ENCODE peak calls at places on chromosome 11, in eight cellular contexts. E, Q, S, H, D, K, L and J are unnamed samples.

GRCh38 chr11:130582994-130583393 is 134.5 kb downstream of the ADAMTS15 start:
- DNase-seq in L (no peak), D (no peak), S (no peak), E (no peak), K (no peak), Q (no peak), H (no peak), J (no peak)

GRCh38 chr11:20027546-20028014 is 132.7 kb downstream of the DBX1 start:
- DNase-seq in Q (no peak), H (no peak), K (no peak), D (no peak), E (no peak), S (no peak), L (peak; percentile 37), J (no peak)

GRCh38 chr11:108959124-108959761 is 294.4 kb downstream of the DDX10 start:
- DNase-seq in L (peak; percentile 45), S (no peak), D (no peak), H (no peak), E (peak; percentile 15), Q (no peak), K (no peak), J (peak; percentile 24)

GRCh38 chr11:35791088-35791958 is 128.7 kb downstream of the TRIM44 start:
- DNase-seq in S (no peak), E (no peak), D (no peak), H (no peak), Q (no peak), K (no peak), L (peak; percentile 43), J (no peak)

GRCh38 chr11:1139441-1140066 is 18.2 kb upstream of the MUC5AC start:
- DNase-seq in D (no peak), E (no peak), K (no peak), Q (no peak), L (peak; percentile 91), H (no peak), S (peak; percentile 20), J (no peak)

GRCh38 chr11:65170058-65170534 is at the start of gene SPDYC:
- DNase-seq in S (no peak), Q (no peak), D (no peak), E (no peak), L (no peak), H (peak; percentile 25), K (peak; percentile 56), J (no peak)

GRCh38 chr11:132024587-132025295 is 654.3 kb downstream of the NTM start:
- DNase-seq in H (no peak), D (no peak), S (peak; percentile 95), Q (no peak), L (peak; percentile 89), E (peak; percentile 83), K (no peak), J (no peak)

GRCh38 chr11:112538529-112538928 is 277.9 kb upstream of the PLET1 start:
- DNase-seq in E (no peak), Q (no peak), L (no peak), S (no peak), H (no peak), K (no peak), D (no peak), J (no peak)

GRCh38 chr11:98107736-98108135 is 913.0 kb upstream of the CNTN5 start:
- DNase-seq in L (no peak), S (no peak), H (no peak), D (no peak), K (no peak), E (no peak), Q (no peak), J (no peak)

GRCh38 chr11:109968299-109968698 is 124.9 kb upstream of the ZC3H12C start:
- DNase-seq in E (no peak), K (no peak), L (no peak), H (no peak), D (no peak), S (no peak), Q (no peak), J (no peak)

GRCh38 chr11:62610403-62610802 is 2.2 kb downstream of the EML3 start:
- DNase-seq in S (no peak), H (no peak), D (no peak), Q (no peak), L (no peak), K (no peak), E (no peak), J (no peak)

GRCh38 chr11:3109921-3110706 is 52.9 kb upstream of the CARS1 start:
- DNase-seq in H (peak; percentile 15), Q (no peak), S (peak; percentile 34), D (peak; percentile 42), L (no peak), E (peak; percentile 60), K (peak; percentile 37), J (no peak)

GRCh38 chr11:68528630-68529029 is 68.1 kb downstream of the PPP6R3 start:
- DNase-seq in S (no peak), H (no peak), E (no peak), K (no peak), Q (no peak), L (no peak), D (peak; percentile 47), J (no peak)

GRCh38 chr11:126083829-126084607 is 21.4 kb upstream of the CDON start:
- DNase-seq in H (no peak), S (no peak), D (no peak), Q (peak; percentile 73), E (no peak), K (no peak), L (no peak), J (no peak)

GRCh38 chr11:44306469-44307244 is 3.3 kb downstream of the ALX4 start:
- DNase-seq in S (no peak), Q (no peak), E (no peak), L (no peak), H (no peak), D (no peak), K (no peak), J (no peak)

GRCh38 chr11:45141171-45141570 is 5.3 kb upstream of the PRDM11 start:
- DNase-seq in D (no peak), S (no peak), Q (no peak), E (no peak), K (no peak), H (no peak), L (no peak), J (no peak)

DNA sequence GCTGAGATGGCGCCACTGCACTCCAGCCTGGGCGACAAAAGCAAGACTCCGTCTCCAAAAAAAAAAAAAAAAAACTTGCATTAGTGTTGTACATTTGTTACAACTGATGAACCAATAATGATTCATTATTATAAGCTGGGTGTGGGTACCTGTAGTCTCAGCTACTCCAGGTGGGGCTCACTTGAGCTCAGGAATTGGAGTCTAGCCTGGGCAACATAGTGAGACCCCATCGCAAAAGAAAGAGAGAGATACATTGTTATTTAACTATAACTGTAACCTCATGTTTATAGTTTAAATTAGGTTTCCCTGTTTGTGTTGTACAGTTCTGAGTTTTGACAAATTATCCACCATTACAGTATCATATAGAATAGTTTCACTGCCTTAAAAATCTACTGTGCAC is 38.6 kb downstream of the KDM2A start:
- DNase-seq in S (no peak), E (no peak), K (no peak), L (no peak), H (no peak), Q (no peak), D (no peak), J (no peak)
- H3K4me2 ChIP-seq in S (no peak overlapping the region), E (no peak overlapping the region), K (no peak overlapping the region), L (no peak overlapping the region), H (no peak overlapping the region), Q (no peak overlapping the region), D (peak overlapping the region; percentile 14), J (no peak overlapping the region)

GRCh38 chr11:28559497-28559896 is 451.3 kb downstream of the METTL15 start:
- DNase-seq in S (no peak), Q (peak; percentile 5), D (no peak), K (no peak), E (no peak), L (peak; percentile 83), H (no peak), J (no peak)
- H3K4me2 ChIP-seq in S (no peak overlapping the region), Q (no peak overlapping the region), D (peak overlapping the region; percentile 59), K (no peak overlapping the region), E (no peak overlapping the region), L (peak overlapping the region; percentile 95), H (no peak overlapping the region), J (no peak overlapping the region)

GRCh38 chr11:111148116-111148515 is 97.4 kb upstream of the POU2AF2 start:
- DNase-seq in K (no peak), H (no peak), Q (no peak), D (no peak), S (peak; percentile 48), L (peak; percentile 43), E (no peak), J (no peak)
- H3K4me2 ChIP-seq in K (no peak overlapping the region), H (no peak overlapping the region), Q (no peak overlapping the region), D (no peak overlapping the region), S (no peak overlapping the region), L (no peak overlapping the region), E (no peak overlapping the region), J (no peak overlapping the region)

GRCh38 chr11:119481667-119482400 is 58.9 kb upstream of the THY1 start:
- DNase-seq in H (no peak), E (peak; percentile 21), S (no peak), K (no peak), L (no peak), Q (no peak), D (no peak), J (no peak)
- H3K4me2 ChIP-seq in H (peak overlapping the region; percentile 47), E (no peak overlapping the region), S (peak overlapping the region; percentile 28), K (peak overlapping the region; percentile 35), L (no peak overlapping the region), Q (peak overlapping the region; percentile 68), D (peak overlapping the region; percentile 53), J (no peak overlapping the region)

GRCh38 chr11:12413141-12414055 is 36.0 kb downstream of the PARVA start:
- DNase-seq in D (no peak), S (no peak), Q (no peak), H (no peak), L (peak; percentile 54), K (no peak), E (peak; percentile 41), J (no peak)
- H3K4me2 ChIP-seq in D (peak overlapping the region; percentile 48), S (peak overlapping the region; percentile 28), Q (no peak overlapping the region), H (no peak overlapping the region), L (peak overlapping the region; percentile 70), K (no peak overlapping the region), E (peak overlapping the region; percentile 92), J (no peak overlapping the region)

GRCh38 chr11:32210601-32211000 is 119.7 kb downstream of the RCN1 start:
- DNase-seq in S (peak; percentile 34), D (no peak), H (no peak), L (peak; percentile 33), Q (no peak), E (peak; percentile 92), K (no peak), J (no peak)
- H3K4me2 ChIP-seq in S (no peak overlapping the region), D (no peak overlapping the region), H (no peak overlapping the region), L (no peak overlapping the region), Q (no peak overlapping the region), E (peak overlapping the region; percentile 6), K (no peak overlapping the region), J (no peak overlapping the region)

DNA sequence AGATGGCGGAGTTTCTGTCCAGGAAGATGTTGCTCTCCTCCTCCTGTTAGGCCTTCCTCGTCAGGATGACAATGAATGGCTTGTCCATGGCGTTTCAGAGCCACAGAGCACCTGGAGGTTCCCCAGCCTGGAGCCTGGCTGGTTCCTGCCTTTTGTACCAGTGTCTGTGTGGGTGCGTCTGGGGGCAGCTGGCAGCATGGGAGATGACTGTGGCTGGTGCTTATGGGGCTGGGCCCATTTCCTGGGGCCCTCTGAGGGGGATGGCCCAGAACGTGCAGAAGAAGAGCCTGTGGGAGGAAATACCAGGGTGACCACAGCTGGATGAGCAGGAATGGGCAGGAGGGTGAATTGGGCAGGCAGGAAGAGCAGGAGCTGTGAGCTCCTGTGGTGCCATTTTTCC is 6.7 kb downstream of the SLC37A2 start:
- DNase-seq in H (no peak), K (no peak), E (peak; percentile 50), D (no peak), Q (no peak), L (peak; percentile 18), S (peak; percentile 79), J (peak; percentile 55)
- H3K4me2 ChIP-seq in H (no peak overlapping the region), K (peak overlapping the region; percentile 72), E (peak overlapping the region; percentile 39), D (no peak overlapping the region), Q (no peak overlapping the region), L (no peak overlapping the region), S (peak overlapping the region; percentile 53), J (peak overlapping the region; percentile 70)